ENCODE peak calls at places on chromosomes 16 and 17, in four cellular contexts. One of them, this sample, is unnamed.

GRCh38 chr16:58443783-58444182 is 51.5 kb downstream of the GINS3 start:
- DNase-seq in GM12878: no peak
- DNase-seq in HepG2: no peak
- DNase-seq in K562: no peak
- DNase-seq in this sample: no peak

GRCh38 chr16:4734730-4735575 is 616 bp downstream of the DNAAF8 start:
- DNase-seq in K562: peak; percentile 94
- DNase-seq in HepG2: peak; percentile 61
- DNase-seq in GM12878: no peak
- DNase-seq in this sample: peak; percentile 90

GRCh38 chr17:68512967-68513474 is 791 bp downstream of the PRKAR1A start:
- DNase-seq in HepG2: no peak
- DNase-seq in K562: peak; percentile 20
- DNase-seq in GM12878: no peak
- DNase-seq in this sample: peak; percentile 28

GRCh38 chr16:88356124-88356726 is 26.5 kb upstream of the ZNF469 start:
- DNase-seq in GM12878: no peak
- DNase-seq in K562: no peak
- DNase-seq in HepG2: no peak
- DNase-seq in this sample: no peak

GRCh38 chr17:57090560-57091185 is 5.6 kb downstream of the AKAP1 start:
- DNase-seq in K562: no peak
- DNase-seq in GM12878: no peak
- DNase-seq in HepG2: no peak
- DNase-seq in this sample: no peak

GRCh38 chr17:78924481-78925151 is 571 bp downstream of the TIMP2 start:
- DNase-seq in K562: no peak
- DNase-seq in GM12878: no peak
- DNase-seq in HepG2: no peak
- DNase-seq in this sample: peak; percentile 46

GRCh38 chr16:86991679-86992078 is 325.5 kb downstream of the C16orf95 start:
- DNase-seq in GM12878: no peak
- DNase-seq in HepG2: no peak
- DNase-seq in K562: no peak
- DNase-seq in this sample: no peak

GRCh38 chr17:50424246-50425000 is 1.6 kb upstream of the ACSF2 start:
- DNase-seq in HepG2: no peak
- DNase-seq in K562: no peak
- DNase-seq in GM12878: no peak
- DNase-seq in this sample: no peak

GRCh38 chr16:71504901-71505300 is 15.8 kb upstream of the ZNF19 start:
- DNase-seq in HepG2: no peak
- DNase-seq in GM12878: no peak
- DNase-seq in K562: no peak
- DNase-seq in this sample: no peak

GRCh38 chr16:88835818-88836217 is 20.9 kb downstream of the GALNS start:
- DNase-seq in HepG2: no peak
- DNase-seq in GM12878: no peak
- DNase-seq in K562: no peak
- DNase-seq in this sample: no peak

GRCh38 chr17:4535667-4536258 is 19.4 kb downstream of the MYBBP1A start:
- DNase-seq in GM12878: no peak
- DNase-seq in K562: peak; percentile 28
- DNase-seq in HepG2: no peak
- DNase-seq in this sample: no peak

GRCh38 chr16:47565454-47565853 is 104.3 kb downstream of the PHKB start:
- DNase-seq in GM12878: no peak
- DNase-seq in K562: no peak
- DNase-seq in HepG2: no peak
- DNase-seq in this sample: no peak

GRCh38 chr17:4743898-4744297 is 4.2 kb upstream of the CXCL16 start:
- DNase-seq in GM12878: no peak
- DNase-seq in HepG2: no peak
- DNase-seq in K562: no peak
- DNase-seq in this sample: no peak

GRCh38 chr17:38747385-38748328 is 479 bp downstream of the PCGF2 start:
- DNase-seq in HepG2: no peak
- DNase-seq in K562: peak; percentile 89
- DNase-seq in GM12878: no peak
- DNase-seq in this sample: no peak

GRCh38 chr17:14940946-14941280 is 324.2 kb downstream of the PMP22 start:
- DNase-seq in K562: no peak
- DNase-seq in HepG2: no peak
- DNase-seq in GM12878: no peak
- DNase-seq in this sample: no peak

GRCh38 chr17:22268214-22268911 is 576.0 kb downstream of the KCNJ18 start:
- DNase-seq in HepG2: no peak
- DNase-seq in GM12878: no peak
- DNase-seq in K562: peak; percentile 29
- DNase-seq in this sample: no peak

GRCh38 chr17:19646788-19647696 is 1.5 kb upstream of the ALDH3A2 start:
- DNase-seq in HepG2: peak; percentile 69
- DNase-seq in K562: no peak
- DNase-seq in GM12878: no peak
- DNase-seq in this sample: no peak

GRCh38 chr17:30344283-30345088 is 10.6 kb upstream of the TMIGD1 start:
- DNase-seq in HepG2: peak; percentile 96
- DNase-seq in K562: peak; percentile 18
- DNase-seq in GM12878: no peak
- DNase-seq in this sample: no peak

GRCh38 chr16:51565149-51565548 is 414.1 kb upstream of the SALL1 start:
- DNase-seq in K562: no peak
- DNase-seq in HepG2: no peak
- DNase-seq in GM12878: no peak
- DNase-seq in this sample: no peak

GRCh38 chr16:65779196-65779595 is 587.3 kb upstream of the CDH5 start:
- DNase-seq in HepG2: no peak
- DNase-seq in K562: no peak
- DNase-seq in GM12878: no peak
- DNase-seq in this sample: no peak

GRCh38 chr17:40515491-40516041 is 14.1 kb upstream of the TNS4 start:
- DNase-seq in GM12878: no peak
- DNase-seq in K562: no peak
- DNase-seq in HepG2: no peak
- DNase-seq in this sample: no peak

GRCh38 chr17:35865412-35866355 is 3.0 kb downstream of the HEATR9 start:
- DNase-seq in K562: no peak
- DNase-seq in GM12878: no peak
- DNase-seq in HepG2: peak; percentile 27
- DNase-seq in this sample: no peak

GRCh38 chr16:81410643-81411235 is 33.9 kb upstream of the CMIP start:
- DNase-seq in K562: no peak
- DNase-seq in GM12878: no peak
- DNase-seq in HepG2: no peak
- DNase-seq in this sample: no peak

GRCh38 chr16:20383106-20384029 is 21.2 kb downstream of the PDILT start:
- DNase-seq in HepG2: peak; percentile 84
- DNase-seq in K562: peak; percentile 79
- DNase-seq in GM12878: no peak
- DNase-seq in this sample: peak; percentile 74

GRCh38 chr17:70251704-70252103 is 82.4 kb downstream of the KCNJ2 start:
- DNase-seq in GM12878: no peak
- DNase-seq in HepG2: no peak
- DNase-seq in K562: no peak
- DNase-seq in this sample: no peak

GRCh38 chr17:13725286-13725990 is 123.7 kb upstream of the HS3ST3A1 start:
- DNase-seq in K562: no peak
- DNase-seq in HepG2: peak; percentile 22
- DNase-seq in GM12878: no peak
- DNase-seq in this sample: no peak

GRCh38 chr16:17831330-17831729 is 360.6 kb upstream of the XYLT1 start:
- DNase-seq in GM12878: no peak
- DNase-seq in K562: peak; percentile 42
- DNase-seq in HepG2: no peak
- DNase-seq in this sample: peak; percentile 12

GRCh38 chr16:82660078-82660645 is 33.4 kb downstream of the CDH13 start:
- DNase-seq in GM12878: no peak
- DNase-seq in HepG2: no peak
- DNase-seq in K562: no peak
- DNase-seq in this sample: no peak

GRCh38 chr16:88807626-88808453 is 3.9 kb downstream of the APRT start:
- DNase-seq in K562: no peak
- DNase-seq in GM12878: no peak
- DNase-seq in HepG2: no peak
- DNase-seq in this sample: no peak

GRCh38 chr17:41664172-41664457 is 24.6 kb upstream of the EIF1 start:
- DNase-seq in HepG2: no peak
- DNase-seq in K562: no peak
- DNase-seq in GM12878: no peak
- DNase-seq in this sample: no peak

GRCh38 chr17:50768348-50768761 is 1.0 kb upstream of the ANKRD40CL start:
- DNase-seq in K562: no peak
- DNase-seq in HepG2: peak; percentile 38
- DNase-seq in GM12878: no peak
- DNase-seq in this sample: no peak

GRCh38 chr16:46908540-46909372 is 24.6 kb downstream of the GPT2 start:
- DNase-seq in HepG2: peak; percentile 71
- DNase-seq in GM12878: no peak
- DNase-seq in K562: peak; percentile 67
- DNase-seq in this sample: peak; percentile 75

GRCh38 chr16:9256196-9256595 is 164.8 kb downstream of the HAPSTR1 start:
- DNase-seq in HepG2: peak; percentile 66
- DNase-seq in K562: peak; percentile 78
- DNase-seq in GM12878: no peak
- DNase-seq in this sample: peak; percentile 63
- TF ChIP-seq FOXK2 in HepG2: no peak
- TF ChIP-seq FOXK2 in K562: no peak
- TF ChIP-seq FOXK2 in GM12878: no peak
- TF ChIP-seq FOXK2 in this sample: no peak

GRCh38 chr17:8255499-8255898 is 6.4 kb downstream of the PFAS start:
- DNase-seq in GM12878: no peak
- DNase-seq in HepG2: peak; percentile 21
- DNase-seq in K562: no peak
- DNase-seq in this sample: no peak

GRCh38 chr17:8256291-8256690 is 7.2 kb downstream of the PFAS start:
- DNase-seq in HepG2: no peak
- DNase-seq in GM12878: no peak
- DNase-seq in K562: no peak
- DNase-seq in this sample: no peak

GRCh38 chr17:8256691-8257090 is 7.6 kb downstream of the PFAS start:
- DNase-seq in GM12878: no peak
- DNase-seq in HepG2: no peak
- DNase-seq in K562: no peak
- DNase-seq in this sample: no peak

GRCh38 chr17:8254881-8255280 is 5.8 kb downstream of the PFAS start:
- DNase-seq in HepG2: no peak
- DNase-seq in K562: no peak
- DNase-seq in GM12878: no peak
- DNase-seq in this sample: no peak

GRCh38 chr17:8253801-8254200 is 4.7 kb downstream of the PFAS start:
- DNase-seq in K562: no peak
- DNase-seq in HepG2: no peak
- DNase-seq in GM12878: no peak
- DNase-seq in this sample: no peak
- TF ChIP-seq FOXK2 in K562: no peak
- TF ChIP-seq FOXK2 in HepG2: no peak
- TF ChIP-seq FOXK2 in GM12878: no peak
- TF ChIP-seq FOXK2 in this sample: no peak

GRCh38 chr17:177762-178161 is 3.7 kb downstream of the DOC2B start:
- DNase-seq in HepG2: no peak
- DNase-seq in K562: no peak
- DNase-seq in GM12878: no peak
- DNase-seq in this sample: no peak
- TF ChIP-seq FOXK2 in HepG2: no peak
- TF ChIP-seq FOXK2 in K562: no peak
- TF ChIP-seq FOXK2 in GM12878: no peak
- TF ChIP-seq FOXK2 in this sample: no peak

GRCh38 chr17:82238562-82239201 is 9.8 kb downstream of the SLC16A3 start:
- DNase-seq in HepG2: no peak
- DNase-seq in GM12878: no peak
- DNase-seq in K562: peak; percentile 72
- DNase-seq in this sample: no peak
- TF ChIP-seq FOXK2 in HepG2: no peak
- TF ChIP-seq FOXK2 in GM12878: no peak
- TF ChIP-seq FOXK2 in K562: peak; percentile 77
- TF ChIP-seq FOXK2 in this sample: no peak

DNA sequence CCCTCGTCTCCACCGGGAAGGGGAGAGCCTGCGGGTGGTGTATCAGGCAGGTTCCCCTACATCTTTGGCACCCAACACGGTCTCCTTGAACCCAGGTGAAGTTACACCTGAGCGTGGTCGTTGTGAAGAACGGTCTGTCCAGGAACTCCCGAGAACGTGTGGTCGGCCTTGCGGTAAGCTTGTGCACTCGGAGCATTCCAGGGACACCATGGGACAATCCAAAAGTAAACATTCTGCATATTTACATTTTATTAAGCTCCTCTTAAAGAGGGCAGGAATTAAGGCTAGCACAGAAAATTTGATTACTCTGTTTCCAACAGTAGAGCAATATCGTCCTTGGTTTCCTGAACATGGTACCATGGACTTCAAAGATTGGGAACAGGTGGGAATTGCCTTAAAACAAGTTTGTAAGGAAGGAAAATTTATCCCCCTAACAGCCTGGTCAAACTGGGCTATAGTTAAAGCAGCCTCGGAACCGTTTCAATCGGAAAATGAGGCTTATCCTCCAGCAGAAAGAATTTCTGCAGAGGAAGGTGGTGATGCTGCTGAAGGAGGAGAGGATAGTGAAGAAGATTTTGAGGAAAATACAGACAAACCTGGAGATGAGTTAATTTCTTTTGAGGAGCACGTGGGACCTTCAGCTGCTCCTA is 18.2 kb downstream of the ALOX15B start:
- DNase-seq in K562: no peak
- DNase-seq in HepG2: peak; percentile 62
- DNase-seq in GM12878: no peak
- DNase-seq in this sample: no peak
- TF ChIP-seq FOXK2 in K562: no peak
- TF ChIP-seq FOXK2 in HepG2: no peak
- TF ChIP-seq FOXK2 in GM12878: no peak
- TF ChIP-seq FOXK2 in this sample: no peak